ENCODE peak calls at places on chromosomes 7 and 10, in nine cellular contexts. One of them, this sample, is unnamed.

GRCh38 chr7:46369933-46370654 is 449.0 kb upstream of the IGFBP3 start:
- DNase-seq in right lobe of liver: no peak
- DNase-seq in chondrocyte: no peak
- DNase-seq in colonic mucosa: no peak
- DNase-seq in ovary: no peak
- DNase-seq in GM12878: no peak
- DNase-seq in astrocyte: peak
- DNase-seq in brain microvascular endothelial cell: peak
- DNase-seq in stomach: no peak
- DNase-seq in this sample: no peak

GRCh38 chr7:5429857-5430611 is 6.4 kb upstream of the TNRC18 start:
- DNase-seq in stomach: peak
- DNase-seq in brain microvascular endothelial cell: no peak
- DNase-seq in GM12878: no peak
- DNase-seq in chondrocyte: no peak
- DNase-seq in ovary: peak
- DNase-seq in colonic mucosa: peak
- DNase-seq in right lobe of liver: peak
- DNase-seq in astrocyte: no peak
- DNase-seq in this sample: peak

GRCh38 chr7:90211391-90212148 is at the start of gene STEAP2:
- DNase-seq in chondrocyte: peak
- DNase-seq in GM12878: no peak
- DNase-seq in brain microvascular endothelial cell: peak
- DNase-seq in astrocyte: peak
- DNase-seq in colonic mucosa: peak
- DNase-seq in ovary: peak
- DNase-seq in stomach: peak
- DNase-seq in right lobe of liver: peak
- DNase-seq in this sample: peak

GRCh38 chr10:124588736-124589451 is 127.3 kb downstream of the LHPP start:
- DNase-seq in colonic mucosa: peak
- DNase-seq in stomach: peak
- DNase-seq in right lobe of liver: no peak
- DNase-seq in GM12878: no peak
- DNase-seq in ovary: peak
- DNase-seq in brain microvascular endothelial cell: no peak
- DNase-seq in astrocyte: peak
- DNase-seq in chondrocyte: peak
- DNase-seq in this sample: no peak

GRCh38 chr10:76329891-76330575 is 898.6 kb downstream of the LRMDA start:
- DNase-seq in astrocyte: peak
- DNase-seq in stomach: no peak
- DNase-seq in brain microvascular endothelial cell: no peak
- DNase-seq in GM12878: no peak
- DNase-seq in ovary: no peak
- DNase-seq in colonic mucosa: no peak
- DNase-seq in chondrocyte: no peak
- DNase-seq in right lobe of liver: no peak
- DNase-seq in this sample: no peak

GRCh38 chr7:98107313-98107691 is 640 bp downstream of the LMTK2 start:
- DNase-seq in colonic mucosa: no peak
- DNase-seq in astrocyte: no peak
- DNase-seq in brain microvascular endothelial cell: no peak
- DNase-seq in right lobe of liver: no peak
- DNase-seq in stomach: peak
- DNase-seq in chondrocyte: no peak
- DNase-seq in ovary: no peak
- DNase-seq in GM12878: no peak
- DNase-seq in this sample: no peak

GRCh38 chr7:131959106-131959812 is 402.8 kb upstream of the PODXL start:
- DNase-seq in ovary: no peak
- DNase-seq in brain microvascular endothelial cell: no peak
- DNase-seq in astrocyte: no peak
- DNase-seq in stomach: no peak
- DNase-seq in right lobe of liver: no peak
- DNase-seq in colonic mucosa: no peak
- DNase-seq in chondrocyte: no peak
- DNase-seq in GM12878: no peak
- DNase-seq in this sample: no peak

GRCh38 chr10:12726971-12727831 is 274.3 kb downstream of the CCDC3 start:
- DNase-seq in right lobe of liver: no peak
- DNase-seq in stomach: no peak
- DNase-seq in GM12878: no peak
- DNase-seq in ovary: no peak
- DNase-seq in astrocyte: peak
- DNase-seq in brain microvascular endothelial cell: no peak
- DNase-seq in colonic mucosa: no peak
- DNase-seq in chondrocyte: no peak
- DNase-seq in this sample: no peak

GRCh38 chr10:122682522-122682921 is 17.1 kb downstream of the C10orf120 start:
- DNase-seq in ovary: no peak
- DNase-seq in brain microvascular endothelial cell: no peak
- DNase-seq in stomach: no peak
- DNase-seq in right lobe of liver: no peak
- DNase-seq in colonic mucosa: no peak
- DNase-seq in GM12878: no peak
- DNase-seq in astrocyte: no peak
- DNase-seq in chondrocyte: no peak
- DNase-seq in this sample: no peak

GRCh38 chr7:5179756-5180155 is 10.3 kb upstream of the WIPI2 start:
- DNase-seq in colonic mucosa: no peak
- DNase-seq in right lobe of liver: no peak
- DNase-seq in stomach: no peak
- DNase-seq in GM12878: no peak
- DNase-seq in chondrocyte: no peak
- DNase-seq in ovary: no peak
- DNase-seq in brain microvascular endothelial cell: no peak
- DNase-seq in astrocyte: no peak
- DNase-seq in this sample: no peak

GRCh38 chr10:60606343-60607080 is 171.8 kb upstream of the CDK1 start:
- DNase-seq in astrocyte: peak
- DNase-seq in chondrocyte: no peak
- DNase-seq in right lobe of liver: no peak
- DNase-seq in colonic mucosa: no peak
- DNase-seq in ovary: no peak
- DNase-seq in GM12878: no peak
- DNase-seq in brain microvascular endothelial cell: peak
- DNase-seq in stomach: no peak
- DNase-seq in this sample: no peak

GRCh38 chr10:73743327-73743904 is 756 bp upstream of the SEC24C start:
- DNase-seq in GM12878: no peak
- DNase-seq in ovary: no peak
- DNase-seq in stomach: no peak
- DNase-seq in right lobe of liver: no peak
- DNase-seq in chondrocyte: no peak
- DNase-seq in colonic mucosa: no peak
- DNase-seq in brain microvascular endothelial cell: no peak
- DNase-seq in astrocyte: no peak
- DNase-seq in this sample: no peak

GRCh38 chr10:21532694-21533576 is 1.1 kb upstream of the MLLT10 start:
- DNase-seq in chondrocyte: no peak
- DNase-seq in right lobe of liver: no peak
- DNase-seq in stomach: no peak
- DNase-seq in colonic mucosa: no peak
- DNase-seq in brain microvascular endothelial cell: no peak
- DNase-seq in astrocyte: no peak
- DNase-seq in ovary: no peak
- DNase-seq in GM12878: no peak
- DNase-seq in this sample: no peak

GRCh38 chr7:54664235-54665228 is 94.5 kb downstream of the SEC61G start:
- DNase-seq in astrocyte: peak
- DNase-seq in ovary: no peak
- DNase-seq in brain microvascular endothelial cell: peak
- DNase-seq in colonic mucosa: peak
- DNase-seq in stomach: peak
- DNase-seq in right lobe of liver: peak
- DNase-seq in chondrocyte: no peak
- DNase-seq in GM12878: no peak
- DNase-seq in this sample: peak

GRCh38 chr7:140201393-140201792 is 24.6 kb upstream of the KDM7A start:
- DNase-seq in stomach: no peak
- DNase-seq in colonic mucosa: no peak
- DNase-seq in astrocyte: no peak
- DNase-seq in brain microvascular endothelial cell: no peak
- DNase-seq in chondrocyte: no peak
- DNase-seq in GM12878: no peak
- DNase-seq in ovary: no peak
- DNase-seq in right lobe of liver: no peak
- DNase-seq in this sample: no peak

GRCh38 chr10:62637249-62638061 is 167.1 kb upstream of the ADO start:
- DNase-seq in right lobe of liver: no peak
- DNase-seq in astrocyte: peak
- DNase-seq in stomach: peak
- DNase-seq in brain microvascular endothelial cell: peak
- DNase-seq in ovary: no peak
- DNase-seq in colonic mucosa: no peak
- DNase-seq in GM12878: peak
- DNase-seq in chondrocyte: no peak
- DNase-seq in this sample: no peak

GRCh38 chr7:139682136-139683013 is 95.4 kb downstream of the HIPK2 start:
- DNase-seq in ovary: no peak
- DNase-seq in right lobe of liver: no peak
- DNase-seq in colonic mucosa: no peak
- DNase-seq in GM12878: no peak
- DNase-seq in brain microvascular endothelial cell: peak
- DNase-seq in astrocyte: peak
- DNase-seq in chondrocyte: no peak
- DNase-seq in stomach: no peak
- DNase-seq in this sample: no peak

GRCh38 chr7:73977626-73978618 is 50.1 kb upstream of the ELN start:
- DNase-seq in colonic mucosa: peak
- DNase-seq in right lobe of liver: no peak
- DNase-seq in stomach: no peak
- DNase-seq in brain microvascular endothelial cell: no peak
- DNase-seq in GM12878: no peak
- DNase-seq in chondrocyte: peak
- DNase-seq in astrocyte: no peak
- DNase-seq in ovary: no peak
- DNase-seq in this sample: no peak

GRCh38 chr10:30833625-30833970 is 198.1 kb downstream of the ZNF438 start:
- DNase-seq in brain microvascular endothelial cell: no peak
- DNase-seq in right lobe of liver: no peak
- DNase-seq in astrocyte: no peak
- DNase-seq in GM12878: no peak
- DNase-seq in chondrocyte: no peak
- DNase-seq in colonic mucosa: no peak
- DNase-seq in stomach: no peak
- DNase-seq in ovary: no peak
- DNase-seq in this sample: no peak
- TF ChIP-seq CTCF in brain microvascular endothelial cell: no peak
- TF ChIP-seq CTCF in right lobe of liver: no peak
- TF ChIP-seq CTCF in astrocyte: peak
- TF ChIP-seq CTCF in GM12878: no peak
- TF ChIP-seq CTCF in chondrocyte: no peak
- TF ChIP-seq CTCF in colonic mucosa: no peak
- TF ChIP-seq CTCF in stomach: no peak
- TF ChIP-seq CTCF in ovary: no peak
- TF ChIP-seq CTCF in this sample: no peak

DNA sequence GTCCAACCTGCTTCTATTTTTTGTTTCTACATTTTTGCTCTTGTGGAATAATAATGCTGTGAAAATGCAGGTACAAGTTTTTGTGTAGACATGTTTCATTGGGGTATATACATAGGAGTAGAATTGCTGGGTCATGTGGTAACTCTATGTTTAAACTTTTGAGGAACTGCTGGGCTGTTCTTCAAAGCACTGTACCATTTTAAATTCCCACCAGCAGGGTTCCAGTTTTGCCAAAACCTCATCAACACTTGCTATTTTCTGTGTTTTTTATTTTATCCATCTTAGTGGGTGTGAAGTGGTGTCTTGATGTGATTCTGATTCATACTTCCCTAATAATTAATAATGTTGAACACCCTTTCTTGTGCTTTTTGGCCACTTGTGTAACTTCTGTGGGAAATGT is 138.6 kb downstream of the RGS10 start:
- DNase-seq in GM12878: no peak
- DNase-seq in right lobe of liver: no peak
- DNase-seq in stomach: no peak
- DNase-seq in chondrocyte: no peak
- DNase-seq in ovary: no peak
- DNase-seq in colonic mucosa: no peak
- DNase-seq in astrocyte: no peak
- DNase-seq in brain microvascular endothelial cell: no peak
- DNase-seq in this sample: no peak
- TF ChIP-seq CTCF in GM12878: no peak
- TF ChIP-seq CTCF in right lobe of liver: no peak
- TF ChIP-seq CTCF in stomach: no peak
- TF ChIP-seq CTCF in chondrocyte: peak
- TF ChIP-seq CTCF in ovary: no peak
- TF ChIP-seq CTCF in colonic mucosa: no peak
- TF ChIP-seq CTCF in astrocyte: no peak
- TF ChIP-seq CTCF in brain microvascular endothelial cell: no peak
- TF ChIP-seq CTCF in this sample: no peak

GRCh38 chr7:158945514-158945913 is 89.2 kb downstream of the DYNC2I1 start:
- DNase-seq in astrocyte: no peak
- DNase-seq in chondrocyte: no peak
- DNase-seq in colonic mucosa: no peak
- DNase-seq in stomach: no peak
- DNase-seq in brain microvascular endothelial cell: no peak
- DNase-seq in GM12878: no peak
- DNase-seq in ovary: no peak
- DNase-seq in right lobe of liver: no peak
- DNase-seq in this sample: no peak
- TF ChIP-seq CTCF in astrocyte: no peak
- TF ChIP-seq CTCF in chondrocyte: no peak
- TF ChIP-seq CTCF in colonic mucosa: no peak
- TF ChIP-seq CTCF in stomach: no peak
- TF ChIP-seq CTCF in brain microvascular endothelial cell: no peak
- TF ChIP-seq CTCF in GM12878: no peak
- TF ChIP-seq CTCF in ovary: no peak
- TF ChIP-seq CTCF in right lobe of liver: no peak
- TF ChIP-seq CTCF in this sample: no peak

GRCh38 chr7:10472115-10472514 is 501.6 kb upstream of the PHF14 start:
- DNase-seq in chondrocyte: no peak
- DNase-seq in stomach: no peak
- DNase-seq in GM12878: no peak
- DNase-seq in right lobe of liver: no peak
- DNase-seq in ovary: no peak
- DNase-seq in brain microvascular endothelial cell: no peak
- DNase-seq in colonic mucosa: no peak
- DNase-seq in astrocyte: no peak
- DNase-seq in this sample: no peak

GRCh38 chr7:10474048-10474447 is 499.6 kb upstream of the PHF14 start:
- DNase-seq in chondrocyte: no peak
- DNase-seq in ovary: no peak
- DNase-seq in brain microvascular endothelial cell: peak
- DNase-seq in GM12878: no peak
- DNase-seq in colonic mucosa: no peak
- DNase-seq in right lobe of liver: no peak
- DNase-seq in astrocyte: peak
- DNase-seq in stomach: no peak
- DNase-seq in this sample: no peak

GRCh38 chr7:10473569-10473968 is 500.1 kb upstream of the PHF14 start:
- DNase-seq in stomach: no peak
- DNase-seq in astrocyte: peak
- DNase-seq in right lobe of liver: no peak
- DNase-seq in GM12878: no peak
- DNase-seq in colonic mucosa: no peak
- DNase-seq in chondrocyte: no peak
- DNase-seq in ovary: no peak
- DNase-seq in brain microvascular endothelial cell: no peak
- DNase-seq in this sample: no peak

GRCh38 chr7:10476642-10477041 is 497.0 kb upstream of the PHF14 start:
- DNase-seq in chondrocyte: no peak
- DNase-seq in astrocyte: no peak
- DNase-seq in stomach: no peak
- DNase-seq in colonic mucosa: no peak
- DNase-seq in right lobe of liver: no peak
- DNase-seq in GM12878: no peak
- DNase-seq in ovary: no peak
- DNase-seq in brain microvascular endothelial cell: no peak
- DNase-seq in this sample: no peak

GRCh38 chr7:10475940-10476641 is 497.6 kb upstream of the PHF14 start:
- DNase-seq in astrocyte: no peak
- DNase-seq in right lobe of liver: no peak
- DNase-seq in chondrocyte: peak
- DNase-seq in GM12878: no peak
- DNase-seq in ovary: no peak
- DNase-seq in brain microvascular endothelial cell: no peak
- DNase-seq in stomach: no peak
- DNase-seq in colonic mucosa: no peak
- DNase-seq in this sample: no peak
- TF ChIP-seq CTCF in astrocyte: no peak
- TF ChIP-seq CTCF in right lobe of liver: no peak
- TF ChIP-seq CTCF in chondrocyte: no peak
- TF ChIP-seq CTCF in GM12878: no peak
- TF ChIP-seq CTCF in ovary: no peak
- TF ChIP-seq CTCF in brain microvascular endothelial cell: no peak
- TF ChIP-seq CTCF in stomach: no peak
- TF ChIP-seq CTCF in colonic mucosa: no peak
- TF ChIP-seq CTCF in this sample: no peak